ENCODE peak calls at places on chromosomes 13 and 19, in five cellular contexts. K, E, S, H and R are unnamed samples.

GRCh38 chr13:22074403-22074802 is 403.5 kb downstream of the FGF9 start:
- DNase-seq in H (no peak), K (no peak), S (no peak), E (no peak), R (no peak)

GRCh38 chr19:3338541-3339181 is 27.7 kb upstream of the NFIC start:
- DNase-seq in S (no peak), K (no peak), H (no peak), E (no peak), R (no peak)

GRCh38 chr19:39448271-39448670 is 2.9 kb downstream of the SUPT5H start:
- DNase-seq in H (peak), S (no peak), E (no peak), K (no peak), R (peak)

GRCh38 chr19:40687525-40688016 is 2.9 kb downstream of the NUMBL start:
- DNase-seq in E (peak), H (peak), S (no peak), K (peak), R (peak)

GRCh38 chr19:9934132-9934950 is 2.0 kb downstream of the OLFM2 start:
- DNase-seq in H (peak), E (peak), K (peak), S (peak), R (peak)

GRCh38 chr13:28179974-28180373 is 41.6 kb downstream of the PAN3 start:
- DNase-seq in S (no peak), K (no peak), H (no peak), E (no peak), R (no peak)

GRCh38 chr13:106028916-106029315 is 506.5 kb downstream of the EFNB2 start:
- DNase-seq in H (no peak), K (no peak), E (no peak), S (no peak), R (peak)

GRCh38 chr13:42369071-42369795 is 97.3 kb downstream of the AKAP11 start:
- DNase-seq in H (no peak), S (no peak), E (no peak), K (no peak), R (no peak)

GRCh38 chr19:28065026-28065425 is 1147.9 kb downstream of the UQCRFS1 start:
- DNase-seq in H (peak), E (no peak), S (no peak), K (no peak), R (no peak)

GRCh38 chr13:49409008-49409407 is 34.9 kb downstream of the CAB39L start:
- DNase-seq in E (no peak), K (no peak), H (no peak), S (no peak), R (peak)

GRCh38 chr13:46104868-46105267 is at the start of gene CPB2:
- DNase-seq in S (no peak), E (no peak), K (no peak), H (no peak), R (no peak)

GRCh38 chr13:112968910-112969691 is at the start of gene MCF2L:
- DNase-seq in H (peak), S (no peak), E (peak), K (peak), R (peak)

GRCh38 chr13:99178636-99179035 is 22.0 kb upstream of the UBAC2 start:
- DNase-seq in S (no peak), K (no peak), E (no peak), H (peak), R (peak)

GRCh38 chr19:22256856-22257255 is 29.4 kb upstream of the ZNF729 start:
- DNase-seq in H (no peak), K (no peak), E (no peak), S (no peak), R (no peak)

GRCh38 chr19:4555657-4556561 is 3.6 kb downstream of the SEMA6B start:
- DNase-seq in H (no peak), K (peak), S (peak), E (no peak), R (no peak)

GRCh38 chr19:39270091-39270871 is 2.1 kb downstream of the IFNL2 start:
- DNase-seq in E (peak), S (no peak), H (peak), K (peak), R (no peak)

GRCh38 chr13:23993439-23993980 is 96.2 kb upstream of the C1QTNF9B start:
- DNase-seq in H (peak), E (no peak), S (no peak), K (no peak), R (no peak)

GRCh38 chr19:32464279-32464678 is 58.7 kb downstream of the DPY19L3 start:
- DNase-seq in K (peak), E (no peak), S (no peak), H (peak), R (peak)

GRCh38 chr19:45474941-45475516 is 7.2 kb downstream of the FOSB start:
- DNase-seq in H (no peak), E (no peak), S (no peak), K (no peak), R (peak)

GRCh38 chr13:112767506-112768471 is 78.0 kb downstream of the ATP11A start:
- DNase-seq in H (no peak), K (no peak), S (no peak), E (no peak), R (no peak)

GRCh38 chr19:15441317-15441716 is 8.4 kb downstream of the WIZ start:
- DNase-seq in S (no peak), E (no peak), K (no peak), H (no peak), R (no peak)

GRCh38 chr13:20127263-20127562 is 33.6 kb downstream of the GJA3 start:
- DNase-seq in S (no peak), H (no peak), E (no peak), K (no peak), R (no peak)

GRCh38 chr19:11321206-11322126 is 18.0 kb downstream of the RAB3D start:
- DNase-seq in K (no peak), H (no peak), S (no peak), E (no peak), R (peak)

GRCh38 chr13:91647361-91647970 is 249.0 kb downstream of the GPC5 start:
- DNase-seq in E (no peak), S (peak), H (no peak), K (peak), R (peak)

GRCh38 chr13:58343081-58343480 is 711.5 kb downstream of the PCDH17 start:
- DNase-seq in K (no peak), E (no peak), S (no peak), H (peak), R (peak)

GRCh38 chr19:2225415-2226050 is 10.6 kb downstream of the PLEKHJ1 start:
- DNase-seq in H (no peak), E (no peak), K (no peak), S (no peak), R (no peak)

GRCh38 chr13:33642374-33643065 is 175.4 kb upstream of the RFC3 start:
- DNase-seq in H (peak), K (peak), S (peak), E (no peak), R (peak)

GRCh38 chr13:97945792-97946419 is 7.6 kb upstream of the IPO5 start:
- DNase-seq in K (no peak), E (no peak), S (no peak), H (no peak), R (peak)

GRCh38 chr13:35714096-35714495 is 237.6 kb upstream of the MAB21L1 start:
- DNase-seq in S (no peak), E (no peak), K (no peak), H (no peak), R (peak)

GRCh38 chr19:16525751-16526481 is 16.3 kb downstream of the CHERP start:
- DNase-seq in H (no peak), S (no peak), E (no peak), K (no peak), R (no peak)

GRCh38 chr19:47407417-47407774 is 11.9 kb downstream of the MEIS3 start:
- DNase-seq in S (no peak), K (no peak), E (no peak), H (no peak), R (no peak)

GRCh38 chr19:50477751-50478515 is 1.3 kb upstream of the GARIN5A start:
- DNase-seq in H (no peak), K (no peak), S (no peak), E (no peak), R (no peak)

DNA sequence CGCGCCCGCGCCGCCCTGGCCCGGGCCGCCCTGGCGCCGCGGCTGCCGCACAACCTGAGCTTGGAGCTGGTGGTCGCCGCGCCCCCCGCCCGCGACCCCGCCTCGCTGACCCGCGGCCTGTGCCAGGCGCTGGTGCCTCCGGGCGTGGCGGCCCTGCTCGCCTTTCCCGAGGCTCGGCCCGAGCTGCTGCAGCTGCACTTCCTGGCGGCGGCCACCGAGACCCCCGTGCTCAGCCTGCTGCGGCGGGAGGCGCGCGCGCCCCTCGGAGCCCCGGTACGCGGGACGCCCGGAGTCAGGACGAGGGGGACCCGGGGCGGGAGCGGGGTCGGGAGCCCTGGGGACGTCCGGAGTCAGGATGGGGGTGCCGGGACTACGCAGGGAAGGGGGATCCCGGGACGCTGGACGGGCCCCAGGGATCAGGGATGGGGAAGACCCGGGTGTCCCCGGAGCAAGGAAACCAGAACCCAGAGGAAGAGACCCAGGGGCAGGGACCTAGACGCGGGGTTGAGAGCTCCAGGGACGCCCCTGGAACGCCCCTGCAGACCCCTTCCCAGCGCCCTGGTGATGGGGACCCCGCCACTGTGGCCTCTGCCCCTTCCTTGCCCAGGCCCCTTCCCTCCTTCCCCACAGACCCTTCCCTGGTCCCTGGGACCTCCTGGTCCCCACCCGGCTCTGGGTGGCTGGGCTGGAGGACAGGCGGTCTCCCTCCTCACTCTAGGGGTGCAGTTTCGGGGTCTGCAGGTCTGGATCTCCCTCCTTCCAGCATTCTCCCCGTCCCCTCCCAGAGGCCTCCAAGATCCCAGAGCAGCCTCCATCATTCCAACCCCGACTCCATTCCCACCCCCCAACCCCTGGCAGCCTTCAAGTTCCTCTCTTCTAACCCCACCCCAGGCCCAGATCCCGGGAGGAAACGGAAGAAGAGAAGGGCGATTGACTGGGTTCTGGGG is 645 bp downstream of the GRIN3B start:
- DNase-seq in H (no peak), K (no peak), S (no peak), E (no peak), R (no peak)
- TF ChIP-seq CTCF in H (no peak), K (no peak), S (no peak), E (no peak), R (no peak)

DNA sequence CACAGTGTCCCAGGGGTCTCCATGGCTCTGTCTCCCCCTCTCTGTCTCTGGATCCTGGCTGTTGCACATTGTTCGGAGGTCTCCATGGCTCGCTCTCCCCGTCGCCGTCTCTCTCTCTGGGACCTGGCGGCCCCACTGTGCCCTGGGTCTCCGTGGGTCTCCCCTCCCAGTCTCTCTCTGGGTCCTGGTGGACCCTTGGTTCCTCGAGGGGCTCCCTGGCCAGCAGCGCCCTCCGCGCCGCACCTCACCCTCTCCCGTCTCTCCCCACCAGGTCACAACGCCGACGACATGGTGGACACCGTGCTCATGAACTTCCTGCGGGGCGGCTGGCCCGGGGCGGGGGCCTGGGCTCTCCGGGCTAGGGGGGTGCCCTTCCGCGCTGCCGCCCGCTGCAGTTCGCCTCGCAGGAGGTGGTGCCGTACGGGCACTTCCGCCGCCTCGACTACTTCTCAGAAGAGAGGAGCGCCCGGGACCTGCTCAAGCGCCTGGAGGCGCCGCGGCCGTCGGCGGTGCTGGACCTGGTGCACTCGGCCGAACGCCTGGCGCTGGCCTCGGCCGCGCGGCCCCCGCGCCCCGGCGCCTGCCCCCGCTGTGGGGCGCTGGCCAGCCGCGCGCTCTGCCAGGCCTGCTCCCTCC is 29.1 kb downstream of the SIGLEC5 start:
- DNase-seq in E (no peak), S (no peak), K (no peak), H (no peak), R (no peak)
- TF ChIP-seq CTCF in E (no peak), S (no peak), K (no peak), H (no peak), R (no peak)

GRCh38 chr19:30788105-30788765 is 416.1 kb downstream of the ZNF536 start:
- DNase-seq in S (no peak), E (no peak), H (no peak), K (no peak), R (no peak)

GRCh38 chr19:30783936-30784335 is 411.8 kb downstream of the ZNF536 start:
- DNase-seq in E (no peak), H (no peak), K (no peak), S (no peak), R (no peak)

GRCh38 chr19:30783212-30783611 is 411.0 kb downstream of the ZNF536 start:
- DNase-seq in E (no peak), K (no peak), S (no peak), H (no peak), R (no peak)

GRCh38 chr19:30784850-30785459 is 412.8 kb downstream of the ZNF536 start:
- DNase-seq in S (no peak), E (no peak), H (peak), K (peak), R (peak)

DNA sequence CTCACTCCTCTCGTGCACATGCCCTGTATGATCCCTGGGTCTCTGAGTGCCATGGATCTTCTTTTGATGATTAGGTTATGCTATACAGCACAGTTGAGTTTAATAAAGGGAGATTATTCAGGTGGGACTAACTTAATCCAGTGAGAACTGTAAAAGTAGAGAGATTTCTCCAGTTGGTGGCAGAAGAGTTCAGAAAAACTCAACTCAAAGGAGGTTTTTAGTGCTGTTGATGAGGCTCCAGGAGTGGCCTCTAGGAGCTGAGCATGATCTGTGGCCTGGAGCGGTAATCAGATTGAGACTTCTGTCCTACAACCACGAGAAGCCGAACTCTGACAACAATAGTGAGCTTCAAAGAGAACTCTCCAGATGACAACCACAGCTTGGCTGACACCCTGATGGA is 413.5 kb downstream of the ZNF536 start:
- DNase-seq in K (no peak), S (no peak), E (no peak), H (peak), R (no peak)
- TF ChIP-seq CTCF in K (no peak), S (no peak), E (no peak), H (peak), R (no peak)

GRCh38 chr13:109655206-109655600 is 131.2 kb downstream of the IRS2 start:
- DNase-seq in K (no peak), E (no peak), H (no peak), S (no peak), R (no peak)

GRCh38 chr13:109652536-109652935 is 133.8 kb downstream of the IRS2 start:
- DNase-seq in H (peak), K (no peak), S (no peak), E (no peak), R (peak)

GRCh38 chr13:109654341-109655205 is 131.8 kb downstream of the IRS2 start:
- DNase-seq in S (no peak), H (peak), K (no peak), E (no peak), R (no peak)

GRCh38 chr13:109649713-109650112 is 136.7 kb downstream of the IRS2 start:
- DNase-seq in H (no peak), S (no peak), E (no peak), K (no peak), R (no peak)

DNA sequence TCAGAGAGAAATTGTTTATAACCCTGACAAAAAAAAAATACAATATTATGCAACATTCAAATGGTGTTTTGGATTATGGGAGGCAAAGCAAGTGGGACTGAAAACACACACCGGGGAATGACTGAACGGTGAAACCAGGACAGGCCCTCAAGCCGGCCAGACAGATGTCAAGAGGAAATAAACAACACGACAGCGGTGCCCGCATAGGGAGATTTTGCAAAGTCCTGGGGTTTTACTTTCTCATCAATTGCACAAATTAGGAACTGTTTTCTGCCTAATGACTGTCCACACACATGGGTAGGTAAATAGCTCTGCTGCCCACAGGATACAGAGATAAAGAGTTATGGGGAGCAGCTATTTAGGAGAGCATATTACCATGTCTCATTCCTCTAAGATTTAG is 134.5 kb downstream of the IRS2 start:
- DNase-seq in E (no peak), H (no peak), K (no peak), S (no peak), R (no peak)
- TF ChIP-seq CTCF in E (no peak), H (no peak), K (no peak), S (no peak), R (no peak)

GRCh38 chr13:111166882-111167281 is 51.8 kb downstream of the ARHGEF7 start:
- DNase-seq in K (no peak), H (no peak), E (no peak), S (no peak), R (no peak)
- TF ChIP-seq CTCF in K (no peak), H (no peak), E (no peak), S (no peak), R (no peak)

DNA sequence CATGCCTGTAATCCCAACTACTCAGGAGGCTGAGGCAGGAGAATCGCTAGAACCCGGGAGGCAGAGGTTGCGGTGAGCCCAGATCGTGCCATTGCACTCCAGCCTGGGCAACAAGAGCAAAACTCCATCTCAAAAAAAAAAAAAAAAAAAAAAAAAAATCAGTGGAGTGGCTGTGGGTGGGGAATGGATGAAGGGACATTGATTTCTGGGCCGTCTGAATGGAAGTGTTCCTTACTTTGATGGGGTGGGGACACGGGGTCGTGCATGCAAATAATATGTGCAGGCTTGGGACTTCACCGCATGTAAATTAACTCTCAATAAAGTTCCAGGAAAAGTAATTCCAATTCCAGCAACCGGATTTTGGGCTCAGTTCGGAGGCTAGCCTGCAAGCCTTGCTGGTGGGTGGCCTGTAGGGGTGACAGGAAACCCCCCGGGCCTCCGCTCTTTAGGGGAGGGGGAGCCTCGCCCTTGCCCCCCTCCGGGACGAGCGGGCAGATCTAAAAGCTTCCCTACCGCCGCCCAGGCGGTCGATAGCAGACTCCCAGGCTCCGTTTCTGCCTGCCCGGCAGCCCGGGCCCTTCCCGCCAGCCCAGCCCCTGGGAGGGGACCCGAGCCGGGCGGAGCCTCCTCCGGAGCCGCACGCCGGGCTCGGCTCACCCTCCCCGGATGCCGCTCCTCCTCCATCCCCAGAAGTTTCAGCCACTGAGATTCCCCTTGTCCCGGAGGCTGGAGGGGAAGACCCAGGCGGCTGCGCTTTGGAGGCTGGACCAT is 48.0 kb upstream of the ADGRE5 start:
- DNase-seq in E (no peak), K (peak), S (peak), H (peak), R (peak)
- TF ChIP-seq CTCF in E (no peak), K (no peak), S (no peak), H (no peak), R (no peak)

DNA sequence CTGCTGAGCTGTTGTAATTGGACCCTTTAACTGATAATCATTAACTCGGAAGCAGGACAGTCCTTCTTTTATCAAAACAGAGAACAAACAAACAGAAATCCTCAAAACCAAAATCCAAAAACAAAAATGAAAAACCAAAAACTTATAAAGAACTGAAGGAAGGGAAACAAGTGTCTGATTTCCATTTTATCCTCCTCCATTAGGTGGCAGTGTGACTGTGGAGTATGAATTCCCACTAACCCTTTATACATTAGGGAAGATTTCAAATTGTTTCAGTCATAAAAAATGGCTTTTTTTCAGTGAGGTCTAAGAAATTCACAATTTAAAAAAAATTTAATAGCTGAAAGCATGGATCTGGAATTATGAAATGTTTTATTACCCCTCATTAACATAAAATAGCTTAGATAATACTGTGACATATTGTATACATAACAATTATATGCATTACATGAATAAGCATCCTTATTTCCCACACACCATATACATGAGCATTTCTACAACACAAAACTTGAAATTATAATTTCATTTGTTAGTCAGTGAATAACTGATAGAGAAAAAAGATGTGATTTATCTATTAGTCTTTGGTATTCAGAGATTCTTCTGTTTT is 1074.3 kb upstream of the PCDH9 start:
- DNase-seq in S (peak), E (no peak), H (peak), K (peak), R (peak)
- TF ChIP-seq CTCF in S (peak), E (peak), H (peak), K (peak), R (peak)